ENCODE peak calls at places on chromosomes 11 and 22, in four cellular contexts. H, A, C and L are unnamed samples.

GRCh38 chr11:116641561-116642045 is 131.2 kb downstream of the BUD13 start:
- DNase-seq in H (peak), C (no peak), A (peak), L (peak)

GRCh38 chr11:57474017-57474750 is 13.9 kb downstream of the RTN4RL2 start:
- DNase-seq in C (no peak), A (no peak), H (peak), L (no peak)

GRCh38 chr11:104668797-104669463 is 229.3 kb downstream of the CASP12 start:
- DNase-seq in H (no peak), A (peak), C (peak), L (no peak)

GRCh38 chr11:96091476-96091875 is 167.6 kb upstream of the MTMR2 start:
- DNase-seq in C (peak), A (no peak), H (no peak), L (no peak)

GRCh38 chr11:75159081-75159953 is 8.4 kb downstream of the SLCO2B1 start:
- DNase-seq in C (peak), H (no peak), A (no peak), L (no peak)

GRCh38 chr11:112459001-112459400 is 198.3 kb upstream of the PLET1 start:
- DNase-seq in C (no peak), A (no peak), H (no peak), L (no peak)

GRCh38 chr22:35995772-35996171 is 32.9 kb downstream of the RBFOX2 start:
- DNase-seq in C (no peak), H (peak), A (no peak), L (no peak)

GRCh38 chr11:115226556-115226955 is 277.7 kb downstream of the CADM1 start:
- DNase-seq in A (no peak), C (peak), H (no peak), L (peak)

GRCh38 chr11:1372660-1373059 is 17.1 kb upstream of the BRSK2 start:
- DNase-seq in H (peak), A (no peak), C (peak), L (no peak)

GRCh38 chr22:34587357-34588356 is 478.3 kb upstream of the ISX start:
- DNase-seq in A (no peak), H (no peak), C (no peak), L (no peak)

GRCh38 chr11:66429983-66430602 is 8.6 kb downstream of the MRPL11 start:
- DNase-seq in A (peak), C (peak), H (peak), L (peak)

GRCh38 chr11:19985106-19985505 is 175.2 kb downstream of the DBX1 start:
- DNase-seq in A (no peak), C (no peak), H (no peak), L (no peak)

GRCh38 chr11:110173775-110174644 is 80.8 kb downstream of the ZC3H12C start:
- DNase-seq in C (peak), A (peak), H (peak), L (peak)

GRCh38 chr11:116960916-116961315 is 123.5 kb upstream of the APOA1 start:
- DNase-seq in A (peak), C (no peak), H (no peak), L (no peak)

GRCh38 chr11:128520886-128521696 is 66.3 kb downstream of the ETS1 start:
- DNase-seq in A (no peak), C (no peak), H (no peak), L (no peak)

GRCh38 chr11:31106326-31106725 is 263.2 kb downstream of the DCDC1 start:
- DNase-seq in H (no peak), A (no peak), C (no peak), L (no peak)

GRCh38 chr11:45853616-45854219 is 6.4 kb downstream of the CRY2 start:
- DNase-seq in H (peak), C (no peak), A (no peak), L (no peak)

GRCh38 chr11:79413258-79413657 is 27.6 kb downstream of the TENM4 start:
- DNase-seq in A (no peak), H (no peak), C (no peak), L (no peak)

GRCh38 chr11:123065634-123066033 is 3.7 kb upstream of the HSPA8 start:
- DNase-seq in A (no peak), H (no peak), C (no peak), L (no peak)

GRCh38 chr11:2300290-2300935 is 1.3 kb downstream of the C11orf21 start:
- DNase-seq in A (no peak), H (no peak), C (no peak), L (no peak)

DNA sequence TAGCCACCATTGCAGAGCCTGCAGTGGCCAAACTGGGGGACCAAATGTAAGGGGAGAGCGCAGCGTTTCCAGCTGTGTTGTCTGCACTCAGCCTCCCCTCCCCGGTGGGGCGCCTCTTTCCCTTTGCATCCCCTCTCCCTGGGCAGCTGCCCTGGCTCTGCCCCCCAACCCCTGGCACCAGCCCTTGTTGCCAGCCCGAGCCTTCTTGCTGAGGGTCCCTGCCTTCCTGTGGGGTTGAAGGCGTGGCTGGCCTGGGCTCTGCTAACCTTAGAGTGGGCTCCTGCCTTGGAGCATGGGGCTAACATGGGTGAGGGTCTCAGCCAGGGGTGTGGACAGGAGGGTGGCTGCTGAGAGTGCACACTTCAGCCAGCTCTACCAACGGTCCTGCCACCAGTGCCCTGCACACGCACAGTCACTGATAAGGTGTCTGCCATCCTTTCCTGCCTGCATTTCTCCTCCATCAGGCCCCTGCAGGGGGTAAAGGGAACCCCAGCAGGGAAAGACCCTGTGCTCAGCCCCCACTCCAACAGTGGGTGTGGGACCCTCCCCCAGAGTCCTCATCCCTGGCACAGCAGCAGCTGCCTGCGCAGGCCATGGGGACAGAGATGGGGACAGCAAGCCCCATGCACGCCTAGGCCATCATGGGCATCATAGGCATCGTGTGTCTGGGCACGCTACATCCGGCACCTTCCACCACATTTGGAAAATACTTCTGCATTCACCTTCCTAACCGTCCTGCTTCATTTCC is 43.5 kb downstream of the CERK start:
- DNase-seq in H (no peak), C (no peak), A (no peak), L (no peak)
- TF ChIP-seq SIN3A in H (no peak), C (no peak), A (no peak), L (no peak)

DNA sequence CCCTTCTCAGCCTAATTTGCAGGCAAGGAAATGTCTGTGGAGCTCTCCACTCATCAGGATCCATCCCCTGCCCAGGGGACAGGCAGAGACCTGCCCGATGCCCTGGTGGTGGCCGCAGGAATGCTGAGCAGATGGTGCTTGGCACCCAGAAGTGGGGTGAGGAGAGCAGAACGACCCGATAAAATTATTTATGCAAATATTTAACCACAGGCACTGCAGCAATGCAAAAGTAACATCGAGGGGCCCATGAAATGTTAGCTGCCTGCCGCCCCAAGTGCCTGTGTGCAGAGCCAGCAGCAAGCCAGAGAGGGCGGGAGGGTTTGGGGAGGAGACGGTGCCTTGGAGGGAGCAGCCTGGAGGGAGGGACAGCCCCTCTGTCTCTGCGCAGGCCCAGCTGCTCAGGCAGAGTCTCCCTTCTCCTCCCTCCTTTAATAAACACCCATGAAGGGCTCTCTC is 205.5 kb downstream of the CTTN start:
- DNase-seq in C (no peak), A (no peak), H (no peak), L (no peak)
- TF ChIP-seq RAD21 in C (no peak), A (no peak), H (no peak), L (no peak)

DNA sequence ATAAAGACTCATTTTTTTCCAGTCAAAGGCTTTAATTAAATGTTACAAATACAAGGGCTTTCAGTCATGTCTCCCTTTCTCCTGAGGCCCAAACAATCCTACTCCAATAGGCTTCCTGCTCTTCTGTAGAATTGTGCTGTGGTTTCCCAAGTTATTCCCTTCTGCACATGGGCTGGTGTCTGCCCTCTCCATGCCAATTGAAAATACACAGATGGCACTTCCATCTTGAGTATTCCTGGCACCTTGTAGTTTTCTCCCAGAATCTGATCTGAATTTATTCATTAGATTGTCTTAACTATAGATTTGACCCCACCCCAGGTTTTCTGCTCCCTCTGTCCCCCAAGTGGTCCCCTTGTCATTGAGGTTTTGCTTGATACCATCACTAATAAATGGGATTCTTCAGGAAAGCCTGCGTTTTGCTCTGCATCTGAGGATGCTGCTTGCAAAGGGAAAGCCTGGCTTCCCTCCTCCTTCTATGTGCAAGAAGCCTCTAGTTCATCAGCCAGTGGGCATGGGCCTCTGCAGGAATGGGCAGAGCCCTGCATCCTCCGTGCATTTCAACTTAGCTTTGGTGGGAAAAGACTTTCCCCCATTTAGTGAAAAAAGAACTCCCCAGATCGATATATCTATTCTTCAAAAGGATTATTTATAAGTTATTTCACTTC is 926.7 kb downstream of the NTM start:
- DNase-seq in H (no peak), A (no peak), C (no peak), L (no peak)
- TF ChIP-seq SIN3A in H (no peak), A (no peak), C (no peak), L (no peak)

GRCh38 chr11:102005306-102005705 is 41.9 kb upstream of the CFAP300 start:
- DNase-seq in C (no peak), H (no peak), A (no peak), L (no peak)
- TF ChIP-seq RAD21 in C (no peak), H (no peak), A (no peak), L (no peak)

GRCh38 chr11:12235080-12235479 is 124.7 kb downstream of the MICAL2 start:
- DNase-seq in A (no peak), C (no peak), H (no peak), L (no peak)
- TF ChIP-seq SIN3A in A (no peak), C (no peak), H (no peak), L (no peak)

GRCh38 chr22:29801153-29801552 is 34.0 kb downstream of the UQCR10 start:
- DNase-seq in H (no peak), A (no peak), C (no peak), L (no peak)

GRCh38 chr22:29810156-29810555 is 27.9 kb downstream of the ASCC2 start:
- DNase-seq in C (no peak), A (no peak), H (no peak), L (no peak)

GRCh38 chr22:29801796-29802195 is 34.6 kb downstream of the UQCR10 start:
- DNase-seq in H (no peak), C (no peak), A (no peak), L (no peak)

GRCh38 chr22:29803190-29803589 is 34.9 kb downstream of the ASCC2 start:
- DNase-seq in A (no peak), H (no peak), C (no peak), L (no peak)

DNA sequence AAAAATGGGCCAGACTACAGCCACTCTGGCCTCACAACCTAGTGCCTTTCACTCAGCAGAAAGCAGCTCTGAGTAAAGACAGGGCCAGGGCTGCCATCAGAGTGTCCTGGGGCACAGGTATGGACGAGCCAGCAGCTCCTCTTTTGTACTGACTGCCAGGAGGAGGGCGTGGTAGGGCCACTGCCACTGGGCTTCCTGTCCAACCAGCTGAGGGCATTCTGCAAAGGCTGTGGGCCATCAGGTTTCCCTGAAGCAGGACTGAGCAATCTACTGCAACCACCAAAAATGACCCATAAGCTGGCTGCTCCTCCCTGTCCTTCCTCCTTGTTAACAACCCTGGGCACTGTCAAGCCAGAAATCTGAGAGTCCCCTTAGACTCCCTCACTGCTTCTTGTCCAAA is 33.1 kb downstream of the ASCC2 start:
- DNase-seq in A (no peak), C (no peak), H (no peak), L (no peak)
- TF ChIP-seq RAD21 in A (no peak), C (no peak), H (no peak), L (no peak)

DNA sequence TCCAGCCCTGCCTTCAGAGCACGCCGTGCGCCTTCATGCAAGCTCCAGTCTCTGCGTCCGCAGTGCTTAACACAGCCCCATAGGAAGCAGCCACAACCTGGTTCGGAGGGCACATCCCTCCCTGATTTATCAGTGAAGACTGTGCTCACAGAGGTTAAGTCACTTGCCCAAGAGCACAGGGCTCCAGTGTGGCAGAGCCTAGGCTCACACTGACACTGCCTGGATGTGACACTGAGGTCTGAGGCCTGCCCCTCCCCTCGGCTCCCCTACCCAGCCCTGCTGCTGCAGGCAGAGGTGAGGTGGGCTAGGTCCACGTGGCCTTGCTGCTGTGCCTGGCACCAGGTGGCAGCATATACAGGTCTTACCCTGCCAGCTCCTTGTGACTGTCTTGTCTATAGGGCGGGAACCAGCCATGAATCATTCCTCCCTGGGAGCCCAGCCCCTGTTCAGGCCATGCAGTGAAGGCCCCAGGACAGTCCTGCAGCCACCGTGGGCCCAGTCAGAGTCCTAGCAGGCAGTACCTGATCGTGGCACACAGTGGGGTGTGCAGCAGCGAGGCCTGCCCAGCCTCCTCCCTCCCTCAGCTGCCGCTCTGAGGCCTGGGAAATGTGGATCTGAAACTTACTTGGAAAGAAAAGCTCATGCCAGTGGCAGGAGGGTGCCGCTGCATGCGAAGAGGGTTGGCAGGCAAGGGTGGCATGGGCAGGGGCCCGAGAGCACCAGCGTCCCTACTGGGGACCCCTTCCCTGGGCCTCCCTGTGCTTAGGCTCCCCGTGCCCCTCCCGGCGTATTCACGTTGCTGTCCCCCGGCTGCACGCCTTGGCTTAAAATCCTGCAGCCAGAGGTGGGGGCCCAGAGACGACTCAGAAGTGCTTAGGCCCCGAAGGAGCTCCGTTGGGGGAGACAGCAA is 1.2 kb upstream of the CERK start:
- DNase-seq in A (peak), H (no peak), C (peak), L (no peak)
- TF ChIP-seq SIN3A in A (peak), H (no peak), C (peak), L (no peak)